ENCODE peak calls at places on chromosomes 13 and 19, in seven cellular contexts. One of them, this sample, is unnamed. For H3K36me3, the result is how much of the 10 kb centered on the place peaks cover.

GRCh38 chr19:16266586-16266942 is 58.1 kb upstream of the KLF2 start:
- DNase-seq in tibial nerve: no peak
- DNase-seq in BE2C: no peak
- DNase-seq in stomach: no peak
- DNase-seq in HAP-1: no peak
- DNase-seq in IMR-90: no peak
- DNase-seq in ovary: no peak
- DNase-seq in this sample: no peak

GRCh38 chr13:113489549-113490495 is 689 bp downstream of the DCUN1D2 start:
- DNase-seq in BE2C: peak
- DNase-seq in stomach: peak
- DNase-seq in HAP-1: peak
- DNase-seq in IMR-90: peak
- DNase-seq in ovary: peak
- DNase-seq in tibial nerve: no peak
- DNase-seq in this sample: no peak

GRCh38 chr19:6476155-6476895 is 5.3 kb downstream of the DENND1C start:
- DNase-seq in HAP-1: no peak
- DNase-seq in tibial nerve: no peak
- DNase-seq in ovary: peak
- DNase-seq in IMR-90: peak
- DNase-seq in BE2C: peak
- DNase-seq in stomach: peak
- DNase-seq in this sample: peak

GRCh38 chr19:14174883-14175282 is 31.1 kb downstream of the ADGRL1 start:
- DNase-seq in BE2C: no peak
- DNase-seq in IMR-90: no peak
- DNase-seq in tibial nerve: no peak
- DNase-seq in ovary: no peak
- DNase-seq in stomach: no peak
- DNase-seq in HAP-1: no peak
- DNase-seq in this sample: no peak

GRCh38 chr19:14333101-14333871 is 48.0 kb upstream of the ADGRE5 start:
- DNase-seq in IMR-90: no peak
- DNase-seq in BE2C: peak
- DNase-seq in stomach: peak
- DNase-seq in HAP-1: no peak
- DNase-seq in ovary: no peak
- DNase-seq in tibial nerve: no peak
- DNase-seq in this sample: no peak

GRCh38 chr19:14563989-14564650 is 7.7 kb downstream of the NDUFB7 start:
- DNase-seq in BE2C: peak
- DNase-seq in tibial nerve: no peak
- DNase-seq in stomach: no peak
- DNase-seq in ovary: no peak
- DNase-seq in IMR-90: no peak
- DNase-seq in HAP-1: peak
- DNase-seq in this sample: no peak

GRCh38 chr19:3873151-3873550 is 4.3 kb upstream of the ZFR2 start:
- DNase-seq in IMR-90: no peak
- DNase-seq in ovary: no peak
- DNase-seq in tibial nerve: no peak
- DNase-seq in HAP-1: no peak
- DNase-seq in BE2C: peak
- DNase-seq in stomach: no peak
- DNase-seq in this sample: no peak

GRCh38 chr13:84137292-84137691 is 255.0 kb upstream of the SLITRK1 start:
- DNase-seq in stomach: no peak
- DNase-seq in tibial nerve: no peak
- DNase-seq in IMR-90: no peak
- DNase-seq in BE2C: no peak
- DNase-seq in ovary: no peak
- DNase-seq in HAP-1: no peak
- DNase-seq in this sample: no peak

GRCh38 chr19:29858000-29858596 is 46.3 kb downstream of the CCNE1 start:
- DNase-seq in BE2C: peak
- DNase-seq in IMR-90: no peak
- DNase-seq in stomach: peak
- DNase-seq in tibial nerve: no peak
- DNase-seq in ovary: no peak
- DNase-seq in HAP-1: peak
- DNase-seq in this sample: peak

GRCh38 chr19:57512845-57513244 is 13.1 kb downstream of the ZNF773 start:
- DNase-seq in HAP-1: no peak
- DNase-seq in BE2C: no peak
- DNase-seq in stomach: no peak
- DNase-seq in IMR-90: peak
- DNase-seq in ovary: no peak
- DNase-seq in tibial nerve: no peak
- DNase-seq in this sample: no peak

GRCh38 chr13:85969331-85969730 is 170.1 kb upstream of the SLITRK6 start:
- DNase-seq in tibial nerve: no peak
- DNase-seq in stomach: no peak
- DNase-seq in IMR-90: no peak
- DNase-seq in ovary: no peak
- DNase-seq in BE2C: no peak
- DNase-seq in HAP-1: no peak
- DNase-seq in this sample: no peak

GRCh38 chr13:101049166-101049850 is 367.0 kb downstream of the NALCN start:
- DNase-seq in IMR-90: no peak
- DNase-seq in stomach: no peak
- DNase-seq in ovary: no peak
- DNase-seq in BE2C: no peak
- DNase-seq in HAP-1: no peak
- DNase-seq in tibial nerve: no peak
- DNase-seq in this sample: no peak

GRCh38 chr19:33785795-33786194 is 10.9 kb upstream of the KCTD15 start:
- DNase-seq in stomach: no peak
- DNase-seq in ovary: no peak
- DNase-seq in BE2C: no peak
- DNase-seq in HAP-1: no peak
- DNase-seq in IMR-90: peak
- DNase-seq in tibial nerve: no peak
- DNase-seq in this sample: no peak

GRCh38 chr13:50410921-50411712 is 395.9 kb downstream of the KCNRG start:
- DNase-seq in BE2C: peak
- DNase-seq in IMR-90: peak
- DNase-seq in ovary: no peak
- DNase-seq in stomach: no peak
- DNase-seq in HAP-1: no peak
- DNase-seq in tibial nerve: no peak
- DNase-seq in this sample: no peak

GRCh38 chr19:39139305-39140194 is 14.0 kb downstream of the PAK4 start:
- DNase-seq in stomach: no peak
- DNase-seq in tibial nerve: no peak
- DNase-seq in IMR-90: no peak
- DNase-seq in BE2C: no peak
- DNase-seq in HAP-1: no peak
- DNase-seq in ovary: no peak
- DNase-seq in this sample: no peak

GRCh38 chr13:41981961-41982723 is 21.2 kb upstream of the VWA8 start:
- DNase-seq in IMR-90: peak
- DNase-seq in ovary: no peak
- DNase-seq in tibial nerve: no peak
- DNase-seq in stomach: no peak
- DNase-seq in BE2C: no peak
- DNase-seq in HAP-1: no peak
- DNase-seq in this sample: no peak

GRCh38 chr19:41531438-41532311 is 44.3 kb upstream of the CEACAM21 start:
- DNase-seq in HAP-1: no peak
- DNase-seq in ovary: no peak
- DNase-seq in BE2C: no peak
- DNase-seq in IMR-90: peak
- DNase-seq in stomach: peak
- DNase-seq in tibial nerve: peak
- DNase-seq in this sample: peak

GRCh38 chr19:4909897-4910593 is 744 bp downstream of the UHRF1 start:
- DNase-seq in IMR-90: peak
- DNase-seq in HAP-1: peak
- DNase-seq in stomach: peak
- DNase-seq in tibial nerve: peak
- DNase-seq in ovary: peak
- DNase-seq in BE2C: peak
- DNase-seq in this sample: peak

GRCh38 chr19:16452321-16452720 is 19.4 kb downstream of the EPS15L1 start:
- DNase-seq in BE2C: no peak
- DNase-seq in stomach: no peak
- DNase-seq in tibial nerve: no peak
- DNase-seq in ovary: no peak
- DNase-seq in IMR-90: no peak
- DNase-seq in HAP-1: no peak
- DNase-seq in this sample: no peak

GRCh38 chr13:100409132-100409531 is 179.5 kb downstream of the GGACT start:
- DNase-seq in IMR-90: peak
- DNase-seq in tibial nerve: no peak
- DNase-seq in stomach: no peak
- DNase-seq in BE2C: no peak
- DNase-seq in ovary: no peak
- DNase-seq in HAP-1: no peak
- DNase-seq in this sample: no peak

GRCh38 chr19:44499559-44499958 is 763 bp downstream of the ZNF180 start:
- DNase-seq in ovary: no peak
- DNase-seq in stomach: no peak
- DNase-seq in BE2C: no peak
- DNase-seq in tibial nerve: no peak
- DNase-seq in IMR-90: no peak
- DNase-seq in HAP-1: no peak
- DNase-seq in this sample: no peak
- H3K36me3 ChIP-seq in ovary: under half
- H3K36me3 ChIP-seq in stomach: under half
- H3K36me3 ChIP-seq in BE2C: under half
- H3K36me3 ChIP-seq in tibial nerve: under half
- H3K36me3 ChIP-seq in IMR-90: under half
- H3K36me3 ChIP-seq in HAP-1: under half
- H3K36me3 ChIP-seq in this sample: under half

GRCh38 chr19:27894906-27895754 is 1317.8 kb downstream of the UQCRFS1 start:
- DNase-seq in IMR-90: no peak
- DNase-seq in HAP-1: no peak
- DNase-seq in tibial nerve: no peak
- DNase-seq in ovary: no peak
- DNase-seq in BE2C: no peak
- DNase-seq in stomach: no peak
- DNase-seq in this sample: no peak
- H3K36me3 ChIP-seq in IMR-90: under half
- H3K36me3 ChIP-seq in HAP-1: under half
- H3K36me3 ChIP-seq in tibial nerve: under half
- H3K36me3 ChIP-seq in ovary: under half
- H3K36me3 ChIP-seq in BE2C: under half
- H3K36me3 ChIP-seq in stomach: under half
- H3K36me3 ChIP-seq in this sample: under half

GRCh38 chr19:37635076-37636056 is 19.9 kb downstream of the ZFP30 start:
- DNase-seq in stomach: no peak
- DNase-seq in IMR-90: no peak
- DNase-seq in BE2C: no peak
- DNase-seq in tibial nerve: no peak
- DNase-seq in ovary: no peak
- DNase-seq in HAP-1: no peak
- DNase-seq in this sample: no peak
- H3K36me3 ChIP-seq in stomach: half or more
- H3K36me3 ChIP-seq in IMR-90: under half
- H3K36me3 ChIP-seq in BE2C: under half
- H3K36me3 ChIP-seq in tibial nerve: under half
- H3K36me3 ChIP-seq in ovary: under half
- H3K36me3 ChIP-seq in HAP-1: under half
- H3K36me3 ChIP-seq in this sample: under half

GRCh38 chr19:32012886-32013635 is 332.3 kb upstream of the ZNF507 start:
- DNase-seq in ovary: no peak
- DNase-seq in BE2C: no peak
- DNase-seq in HAP-1: no peak
- DNase-seq in tibial nerve: no peak
- DNase-seq in stomach: no peak
- DNase-seq in IMR-90: no peak
- DNase-seq in this sample: no peak
- H3K36me3 ChIP-seq in ovary: under half
- H3K36me3 ChIP-seq in BE2C: under half
- H3K36me3 ChIP-seq in HAP-1: under half
- H3K36me3 ChIP-seq in tibial nerve: under half
- H3K36me3 ChIP-seq in stomach: under half
- H3K36me3 ChIP-seq in IMR-90: under half
- H3K36me3 ChIP-seq in this sample: under half

GRCh38 chr19:56099638-56100539 is 21.2 kb downstream of the ZNF787 start:
- DNase-seq in BE2C: no peak
- DNase-seq in stomach: no peak
- DNase-seq in ovary: no peak
- DNase-seq in tibial nerve: no peak
- DNase-seq in HAP-1: no peak
- DNase-seq in IMR-90: no peak
- DNase-seq in this sample: no peak
- H3K36me3 ChIP-seq in BE2C: under half
- H3K36me3 ChIP-seq in stomach: half or more
- H3K36me3 ChIP-seq in ovary: under half
- H3K36me3 ChIP-seq in tibial nerve: under half
- H3K36me3 ChIP-seq in HAP-1: under half
- H3K36me3 ChIP-seq in IMR-90: under half
- H3K36me3 ChIP-seq in this sample: under half

GRCh38 chr13:78649997-78650724 is 8.8 kb downstream of the OBI1 start:
- DNase-seq in ovary: no peak
- DNase-seq in BE2C: no peak
- DNase-seq in HAP-1: no peak
- DNase-seq in tibial nerve: no peak
- DNase-seq in stomach: no peak
- DNase-seq in IMR-90: no peak
- DNase-seq in this sample: no peak
- H3K36me3 ChIP-seq in ovary: under half
- H3K36me3 ChIP-seq in BE2C: under half
- H3K36me3 ChIP-seq in HAP-1: under half
- H3K36me3 ChIP-seq in tibial nerve: under half
- H3K36me3 ChIP-seq in stomach: under half
- H3K36me3 ChIP-seq in IMR-90: under half
- H3K36me3 ChIP-seq in this sample: under half

DNA sequence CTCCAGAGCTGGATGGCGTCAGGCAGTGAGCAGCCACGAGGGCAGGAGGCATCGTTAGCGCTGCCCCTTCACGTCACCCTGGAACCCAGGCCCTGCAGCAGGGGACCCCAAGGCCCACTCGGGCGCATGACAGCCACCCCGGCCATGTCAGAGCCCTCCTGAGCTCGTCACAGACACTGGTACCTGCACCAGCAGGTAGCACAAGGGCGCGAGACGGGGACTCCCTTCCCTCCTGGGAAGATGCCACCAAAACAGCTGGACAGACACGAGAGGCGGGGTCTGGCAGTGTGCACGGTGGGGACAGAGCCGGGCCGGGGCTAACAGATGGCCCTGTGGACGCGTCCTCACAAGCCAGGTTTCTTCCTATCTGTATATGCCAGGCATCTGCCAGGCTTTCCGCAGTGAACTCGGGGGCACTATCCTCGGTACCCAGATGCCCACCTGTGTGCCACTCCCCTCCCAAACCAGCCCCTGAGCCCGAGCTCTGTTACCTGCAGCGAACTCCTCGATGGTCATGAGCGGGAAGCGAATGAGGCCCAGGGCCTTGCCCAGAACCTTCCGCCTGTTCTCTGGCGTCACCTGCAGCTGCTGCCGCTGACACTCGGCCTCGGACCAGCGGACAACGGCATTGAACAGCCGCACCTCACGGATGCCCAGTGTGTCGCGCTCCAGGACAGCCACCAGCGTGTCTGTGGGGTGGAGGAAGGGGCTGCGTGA is 25.8 kb downstream of the BTBD2 start:
- DNase-seq in HAP-1: no peak
- DNase-seq in stomach: no peak
- DNase-seq in BE2C: no peak
- DNase-seq in ovary: no peak
- DNase-seq in tibial nerve: no peak
- DNase-seq in IMR-90: no peak
- DNase-seq in this sample: no peak
- H3K36me3 ChIP-seq in HAP-1: half or more
- H3K36me3 ChIP-seq in stomach: half or more
- H3K36me3 ChIP-seq in BE2C: half or more
- H3K36me3 ChIP-seq in ovary: under half
- H3K36me3 ChIP-seq in tibial nerve: under half
- H3K36me3 ChIP-seq in IMR-90: half or more
- H3K36me3 ChIP-seq in this sample: half or more

GRCh38 chr19:11239377-11240000 is at the start of gene ANGPTL8:
- DNase-seq in BE2C: no peak
- DNase-seq in ovary: no peak
- DNase-seq in stomach: no peak
- DNase-seq in IMR-90: no peak
- DNase-seq in HAP-1: no peak
- DNase-seq in tibial nerve: no peak
- DNase-seq in this sample: no peak
- H3K36me3 ChIP-seq in BE2C: under half
- H3K36me3 ChIP-seq in ovary: under half
- H3K36me3 ChIP-seq in stomach: half or more
- H3K36me3 ChIP-seq in IMR-90: under half
- H3K36me3 ChIP-seq in HAP-1: under half
- H3K36me3 ChIP-seq in tibial nerve: under half
- H3K36me3 ChIP-seq in this sample: under half